ENCODE peak calls at places on chromosomes 3 and 15, in seven cellular contexts. One of them, this sample, is unnamed.

GRCh38 chr3:84487296-84487695 is 471.5 kb upstream of the CADM2 start:
- DNase-seq in cardiac muscle cell: no peak
- DNase-seq in PC-3: no peak
- DNase-seq in tibial artery: no peak
- DNase-seq in HCT116: no peak
- DNase-seq in left lung: no peak
- DNase-seq in naive thymus-derived CD4-positive, alpha-beta T cell: no peak
- DNase-seq in this sample: no peak

GRCh38 chr3:17122758-17123157 is 238.0 kb downstream of the PLCL2 start:
- DNase-seq in cardiac muscle cell: no peak
- DNase-seq in PC-3: no peak
- DNase-seq in tibial artery: no peak
- DNase-seq in HCT116: no peak
- DNase-seq in left lung: no peak
- DNase-seq in naive thymus-derived CD4-positive, alpha-beta T cell: no peak
- DNase-seq in this sample: no peak

GRCh38 chr3:177574232-177574856 is 377.1 kb upstream of the TBL1XR1 start:
- DNase-seq in cardiac muscle cell: peak; percentile 95
- DNase-seq in PC-3: no peak
- DNase-seq in tibial artery: no peak
- DNase-seq in HCT116: no peak
- DNase-seq in left lung: no peak
- DNase-seq in naive thymus-derived CD4-positive, alpha-beta T cell: no peak
- DNase-seq in this sample: no peak

GRCh38 chr3:145972851-145973250 is 188.1 kb downstream of the PLOD2 start:
- DNase-seq in cardiac muscle cell: no peak
- DNase-seq in PC-3: no peak
- DNase-seq in tibial artery: no peak
- DNase-seq in HCT116: no peak
- DNase-seq in left lung: no peak
- DNase-seq in naive thymus-derived CD4-positive, alpha-beta T cell: no peak
- DNase-seq in this sample: no peak

GRCh38 chr15:92074646-92075045 is 221.1 kb downstream of the SLCO3A1 start:
- DNase-seq in cardiac muscle cell: peak; percentile 72
- DNase-seq in PC-3: no peak
- DNase-seq in tibial artery: no peak
- DNase-seq in HCT116: no peak
- DNase-seq in left lung: peak; percentile 80
- DNase-seq in naive thymus-derived CD4-positive, alpha-beta T cell: no peak
- DNase-seq in this sample: peak; percentile 80

GRCh38 chr3:125322166-125322565 is 53.0 kb downstream of the ZNF148 start:
- DNase-seq in cardiac muscle cell: peak; percentile 21
- DNase-seq in PC-3: peak; percentile 15
- DNase-seq in tibial artery: no peak
- DNase-seq in HCT116: no peak
- DNase-seq in left lung: no peak
- DNase-seq in naive thymus-derived CD4-positive, alpha-beta T cell: no peak
- DNase-seq in this sample: no peak

GRCh38 chr3:10099030-10099429 is 9.0 kb downstream of the FANCD2OS start:
- DNase-seq in cardiac muscle cell: no peak
- DNase-seq in PC-3: no peak
- DNase-seq in tibial artery: no peak
- DNase-seq in HCT116: no peak
- DNase-seq in left lung: no peak
- DNase-seq in naive thymus-derived CD4-positive, alpha-beta T cell: no peak
- DNase-seq in this sample: no peak

GRCh38 chr3:88732211-88732610 is 375.2 kb upstream of the EPHA3 start:
- DNase-seq in cardiac muscle cell: no peak
- DNase-seq in PC-3: no peak
- DNase-seq in tibial artery: no peak
- DNase-seq in HCT116: no peak
- DNase-seq in left lung: no peak
- DNase-seq in naive thymus-derived CD4-positive, alpha-beta T cell: no peak
- DNase-seq in this sample: no peak

GRCh38 chr3:151213881-151214280 is 10.9 kb upstream of the GPR171 start:
- DNase-seq in cardiac muscle cell: peak; percentile 32
- DNase-seq in PC-3: no peak
- DNase-seq in tibial artery: no peak
- DNase-seq in HCT116: no peak
- DNase-seq in left lung: no peak
- DNase-seq in naive thymus-derived CD4-positive, alpha-beta T cell: no peak
- DNase-seq in this sample: no peak

GRCh38 chr15:90750186-90750585 is 33.0 kb downstream of the BLM start:
- DNase-seq in cardiac muscle cell: no peak
- DNase-seq in PC-3: no peak
- DNase-seq in tibial artery: no peak
- DNase-seq in HCT116: no peak
- DNase-seq in left lung: no peak
- DNase-seq in naive thymus-derived CD4-positive, alpha-beta T cell: no peak
- DNase-seq in this sample: no peak

DNA sequence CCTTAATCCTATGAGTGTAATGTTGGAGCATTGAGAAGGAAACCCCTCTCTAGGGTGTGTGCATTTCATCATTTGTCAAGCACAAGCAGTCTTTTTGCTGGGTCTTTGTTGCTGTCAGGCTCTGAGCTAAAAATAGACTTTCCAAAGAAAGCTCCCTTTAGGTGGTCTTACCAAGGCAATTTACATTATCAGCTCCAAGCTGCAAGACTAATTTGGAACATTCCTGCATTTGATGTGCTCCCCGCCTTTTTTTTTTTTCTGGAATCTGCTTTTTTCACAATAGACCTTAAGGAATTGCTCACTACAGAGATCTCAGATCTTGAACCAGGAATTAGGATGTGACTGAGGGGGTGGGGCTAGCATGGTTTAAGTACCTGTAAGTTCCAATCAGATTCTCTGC is 60.6 kb upstream of the STAC start:
- DNase-seq in cardiac muscle cell: no peak
- DNase-seq in PC-3: no peak
- DNase-seq in tibial artery: no peak
- DNase-seq in HCT116: no peak
- DNase-seq in left lung: no peak
- DNase-seq in naive thymus-derived CD4-positive, alpha-beta T cell: no peak
- DNase-seq in this sample: no peak
- H3K4me3 ChIP-seq in cardiac muscle cell: no peak overlapping the region
- H3K4me3 ChIP-seq in PC-3: no peak overlapping the region
- H3K4me3 ChIP-seq in tibial artery: no peak overlapping the region
- H3K4me3 ChIP-seq in HCT116: no peak overlapping the region
- H3K4me3 ChIP-seq in left lung: no peak overlapping the region
- H3K4me3 ChIP-seq in naive thymus-derived CD4-positive, alpha-beta T cell: no peak overlapping the region
- H3K4me3 ChIP-seq in this sample: no peak overlapping the region

GRCh38 chr15:52028431-52029093 is 9.5 kb downstream of the MAPK6 start:
- DNase-seq in cardiac muscle cell: no peak
- DNase-seq in PC-3: no peak
- DNase-seq in tibial artery: no peak
- DNase-seq in HCT116: no peak
- DNase-seq in left lung: no peak
- DNase-seq in naive thymus-derived CD4-positive, alpha-beta T cell: no peak
- DNase-seq in this sample: no peak
- H3K36me3 ChIP-seq in cardiac muscle cell: no peaks in the 10 kb centered on the region
- H3K36me3 ChIP-seq in PC-3: peaks cover 11% of the 10 kb centered on the region
- H3K36me3 ChIP-seq in tibial artery: no peaks in the 10 kb centered on the region
- H3K36me3 ChIP-seq in HCT116: no peaks in the 10 kb centered on the region
- H3K36me3 ChIP-seq in left lung: peaks cover 5% of the 10 kb centered on the region
- H3K36me3 ChIP-seq in naive thymus-derived CD4-positive, alpha-beta T cell: no peaks in the 10 kb centered on the region
- H3K36me3 ChIP-seq in this sample: peaks cover 4% of the 10 kb centered on the region

GRCh38 chr3:99842826-99843589 is 25.3 kb downstream of the CMSS1 start:
- DNase-seq in cardiac muscle cell: peak; percentile 78
- DNase-seq in PC-3: peak; percentile 78
- DNase-seq in tibial artery: no peak
- DNase-seq in HCT116: peak; percentile 12
- DNase-seq in left lung: no peak
- DNase-seq in naive thymus-derived CD4-positive, alpha-beta T cell: no peak
- DNase-seq in this sample: no peak

GRCh38 chr3:99845999-99846398 is 28.3 kb downstream of the CMSS1 start:
- DNase-seq in cardiac muscle cell: no peak
- DNase-seq in PC-3: no peak
- DNase-seq in tibial artery: no peak
- DNase-seq in HCT116: no peak
- DNase-seq in left lung: no peak
- DNase-seq in naive thymus-derived CD4-positive, alpha-beta T cell: no peak
- DNase-seq in this sample: no peak

GRCh38 chr3:99846472-99846871 is 28.8 kb downstream of the CMSS1 start:
- DNase-seq in cardiac muscle cell: peak; percentile 90
- DNase-seq in PC-3: peak; percentile 22
- DNase-seq in tibial artery: no peak
- DNase-seq in HCT116: no peak
- DNase-seq in left lung: no peak
- DNase-seq in naive thymus-derived CD4-positive, alpha-beta T cell: no peak
- DNase-seq in this sample: no peak

GRCh38 chr3:99843590-99844260 is 26.1 kb downstream of the CMSS1 start:
- DNase-seq in cardiac muscle cell: peak; percentile 28
- DNase-seq in PC-3: no peak
- DNase-seq in tibial artery: no peak
- DNase-seq in HCT116: no peak
- DNase-seq in left lung: no peak
- DNase-seq in naive thymus-derived CD4-positive, alpha-beta T cell: no peak
- DNase-seq in this sample: no peak

DNA sequence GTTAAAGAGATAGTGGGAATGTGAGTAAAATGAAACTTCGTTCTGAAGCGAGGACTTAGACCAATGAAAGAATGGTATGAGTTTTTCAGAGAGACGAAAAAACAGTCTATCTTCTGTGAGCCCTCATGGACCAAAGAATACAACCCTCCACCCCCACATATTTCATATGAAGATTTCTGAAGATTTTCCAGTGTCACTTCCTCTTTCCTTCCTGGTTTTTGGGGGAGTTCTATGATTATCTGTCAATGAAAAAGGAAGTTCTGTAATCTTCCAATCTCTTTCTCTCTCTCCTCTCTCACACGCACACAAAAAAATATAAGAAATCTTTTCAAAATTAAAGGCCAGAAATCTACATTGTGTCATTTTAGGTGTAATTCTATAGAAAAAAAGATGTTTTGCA is 27.7 kb downstream of the CMSS1 start:
- DNase-seq in cardiac muscle cell: no peak
- DNase-seq in PC-3: no peak
- DNase-seq in tibial artery: no peak
- DNase-seq in HCT116: no peak
- DNase-seq in left lung: no peak
- DNase-seq in naive thymus-derived CD4-positive, alpha-beta T cell: no peak
- DNase-seq in this sample: no peak
- H3K27ac ChIP-seq in cardiac muscle cell: no peak overlapping the region
- H3K27ac ChIP-seq in PC-3: no peak overlapping the region
- H3K27ac ChIP-seq in tibial artery: peak overlapping the region; percentile 72
- H3K27ac ChIP-seq in HCT116: no peak overlapping the region
- H3K27ac ChIP-seq in left lung: peak overlapping the region; percentile 65
- H3K27ac ChIP-seq in naive thymus-derived CD4-positive, alpha-beta T cell: no peak overlapping the region
- H3K27ac ChIP-seq in this sample: peak overlapping the region; percentile 74

GRCh38 chr3:141233457-141234161 is 2.0 kb downstream of the PXYLP1 start:
- DNase-seq in cardiac muscle cell: no peak
- DNase-seq in PC-3: no peak
- DNase-seq in tibial artery: no peak
- DNase-seq in HCT116: no peak
- DNase-seq in left lung: no peak
- DNase-seq in naive thymus-derived CD4-positive, alpha-beta T cell: no peak
- DNase-seq in this sample: no peak
- H3K4me3 ChIP-seq in cardiac muscle cell: no peak overlapping the region
- H3K4me3 ChIP-seq in PC-3: no peak overlapping the region
- H3K4me3 ChIP-seq in tibial artery: no peak overlapping the region
- H3K4me3 ChIP-seq in HCT116: no peak overlapping the region
- H3K4me3 ChIP-seq in left lung: no peak overlapping the region
- H3K4me3 ChIP-seq in naive thymus-derived CD4-positive, alpha-beta T cell: no peak overlapping the region
- H3K4me3 ChIP-seq in this sample: no peak overlapping the region

GRCh38 chr3:51968175-51968681 is 974 bp upstream of the PCBP4 start:
- DNase-seq in cardiac muscle cell: peak; percentile 57
- DNase-seq in PC-3: no peak
- DNase-seq in tibial artery: no peak
- DNase-seq in HCT116: no peak
- DNase-seq in left lung: peak; percentile 60
- DNase-seq in naive thymus-derived CD4-positive, alpha-beta T cell: no peak
- DNase-seq in this sample: no peak

GRCh38 chr3:51971350-51971749 is 2.5 kb downstream of the ABHD14B start:
- DNase-seq in cardiac muscle cell: no peak
- DNase-seq in PC-3: no peak
- DNase-seq in tibial artery: no peak
- DNase-seq in HCT116: no peak
- DNase-seq in left lung: peak; percentile 62
- DNase-seq in naive thymus-derived CD4-positive, alpha-beta T cell: no peak
- DNase-seq in this sample: no peak

GRCh38 chr3:51970606-51971300 is 3.1 kb downstream of the ABHD14B start:
- DNase-seq in cardiac muscle cell: no peak
- DNase-seq in PC-3: no peak
- DNase-seq in tibial artery: no peak
- DNase-seq in HCT116: no peak
- DNase-seq in left lung: peak; percentile 59
- DNase-seq in naive thymus-derived CD4-positive, alpha-beta T cell: no peak
- DNase-seq in this sample: no peak

GRCh38 chr3:51968883-51969674 is 1.8 kb upstream of the PCBP4 start:
- DNase-seq in cardiac muscle cell: no peak
- DNase-seq in PC-3: no peak
- DNase-seq in tibial artery: no peak
- DNase-seq in HCT116: no peak
- DNase-seq in left lung: peak; percentile 56
- DNase-seq in naive thymus-derived CD4-positive, alpha-beta T cell: no peak
- DNase-seq in this sample: no peak

DNA sequence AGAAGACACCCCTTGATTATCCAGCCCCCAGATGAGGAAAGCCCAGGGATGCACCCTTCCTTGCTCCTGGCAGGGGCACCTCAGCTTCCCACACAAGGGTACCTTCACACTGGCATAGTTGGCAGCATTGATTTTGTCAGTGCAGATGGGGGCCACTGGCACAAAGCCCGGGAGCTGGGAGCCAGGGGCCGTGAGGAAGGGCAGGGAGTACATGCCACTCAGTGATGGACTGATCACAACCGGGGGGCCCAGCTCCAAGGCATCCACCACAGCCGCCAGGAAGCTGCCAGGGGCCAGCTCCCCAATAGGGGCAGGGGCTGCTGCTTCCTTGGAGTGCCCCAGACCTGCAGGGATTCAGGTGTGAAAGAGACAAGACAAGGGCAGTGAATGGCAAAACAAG is 2.6 kb upstream of the PCBP4 start:
- DNase-seq in cardiac muscle cell: no peak
- DNase-seq in PC-3: no peak
- DNase-seq in tibial artery: no peak
- DNase-seq in HCT116: no peak
- DNase-seq in left lung: peak; percentile 76
- DNase-seq in naive thymus-derived CD4-positive, alpha-beta T cell: no peak
- DNase-seq in this sample: no peak
- H3K36me3 ChIP-seq in cardiac muscle cell: no peaks in the 10 kb centered on the region
- H3K36me3 ChIP-seq in PC-3: no peaks in the 10 kb centered on the region
- H3K36me3 ChIP-seq in tibial artery: no peaks in the 10 kb centered on the region
- H3K36me3 ChIP-seq in HCT116: peaks cover 18% of the 10 kb centered on the region
- H3K36me3 ChIP-seq in left lung: no peaks in the 10 kb centered on the region
- H3K36me3 ChIP-seq in naive thymus-derived CD4-positive, alpha-beta T cell: no peaks in the 10 kb centered on the region
- H3K36me3 ChIP-seq in this sample: no peaks in the 10 kb centered on the region

GRCh38 chr3:36900474-36901443 is 44.1 kb downstream of the TRANK1 start:
- DNase-seq in cardiac muscle cell: no peak
- DNase-seq in PC-3: no peak
- DNase-seq in tibial artery: no peak
- DNase-seq in HCT116: no peak
- DNase-seq in left lung: no peak
- DNase-seq in naive thymus-derived CD4-positive, alpha-beta T cell: no peak
- DNase-seq in this sample: no peak
- H3K27ac ChIP-seq in cardiac muscle cell: no peak overlapping the region
- H3K27ac ChIP-seq in PC-3: no peak overlapping the region
- H3K27ac ChIP-seq in tibial artery: no peak overlapping the region
- H3K27ac ChIP-seq in HCT116: no peak overlapping the region
- H3K27ac ChIP-seq in left lung: no peak overlapping the region
- H3K27ac ChIP-seq in naive thymus-derived CD4-positive, alpha-beta T cell: peak overlapping the region; percentile 69
- H3K27ac ChIP-seq in this sample: no peak overlapping the region

This sample was measured in right atrium auricular region.